ENCODE peak calls at places on chromosome 3, in four cellular contexts. S, G, Q and W are unnamed samples.

GRCh38 chr3:158742861-158743260 is 10.6 kb upstream of the RARRES1 start:
- DNase-seq in Q (no peak), G (no peak), S (peak; percentile 61), W (no peak)

GRCh38 chr3:72635551-72635950 is 212.7 kb downstream of the SHQ1 start:
- DNase-seq in G (no peak), S (no peak), Q (no peak), W (no peak)

GRCh38 chr3:37590328-37591079 is 271.2 kb upstream of the CTDSPL start:
- DNase-seq in G (no peak), S (no peak), Q (no peak), W (no peak)

GRCh38 chr3:128060473-128061381 is 8.5 kb downstream of the SEC61A1 start:
- DNase-seq in G (no peak), S (peak; percentile 100), Q (peak; percentile 85), W (peak; percentile 15)

GRCh38 chr3:124860599-124860998 is 26.6 kb downstream of the ITGB5 start:
- DNase-seq in Q (peak; percentile 64), S (peak; percentile 96), G (no peak), W (peak; percentile 89)

GRCh38 chr3:107001635-107002034 is 375.6 kb upstream of the CCDC54 start:
- DNase-seq in S (peak; percentile 11), Q (no peak), G (no peak), W (no peak)

GRCh38 chr3:8303466-8303865 is 198.2 kb upstream of the LMCD1 start:
- DNase-seq in Q (no peak), S (peak; percentile 2), G (no peak), W (no peak)

GRCh38 chr3:15171096-15171495 is 35.0 kb upstream of the CAPN7 start:
- DNase-seq in S (no peak), Q (no peak), G (no peak), W (no peak)

GRCh38 chr3:66406186-66406585 is 94.6 kb downstream of the LRIG1 start:
- DNase-seq in S (no peak), Q (no peak), G (no peak), W (no peak)

GRCh38 chr3:177443469-177443868 is 246.2 kb upstream of the TBL1XR1 start:
- DNase-seq in S (peak; percentile 39), Q (no peak), G (no peak), W (peak; percentile 26)

GRCh38 chr3:47007001-47007400 is 27.5 kb downstream of the NBEAL2 start:
- DNase-seq in Q (no peak), S (no peak), G (no peak), W (no peak)

GRCh38 chr3:22981861-22982260 is 221.3 kb upstream of the UBE2E2 start:
- DNase-seq in Q (no peak), G (no peak), S (no peak), W (no peak)

GRCh38 chr3:134029734-134030381 is at the start of gene SLCO2A1:
- DNase-seq in G (no peak), Q (no peak), S (peak; percentile 11), W (peak; percentile 23)

GRCh38 chr3:66378256-66378655 is 122.6 kb downstream of the LRIG1 start:
- DNase-seq in G (peak; percentile 19), S (peak; percentile 26), Q (no peak), W (peak; percentile 49)

GRCh38 chr3:66115858-66116654 is 77.3 kb upstream of the MAGI1 start:
- DNase-seq in G (no peak), Q (peak; percentile 71), S (peak; percentile 98), W (peak; percentile 94)

GRCh38 chr3:110344897-110345767 is 726.5 kb upstream of the NECTIN3 start:
- DNase-seq in Q (no peak), S (peak; percentile 44), G (no peak), W (no peak)

GRCh38 chr3:22922317-22922716 is 280.8 kb upstream of the UBE2E2 start:
- DNase-seq in Q (no peak), G (no peak), S (peak; percentile 9), W (peak; percentile 6)

GRCh38 chr3:38164136-38164965 is 986 bp upstream of the OXSR1 start:
- DNase-seq in G (no peak), S (no peak), Q (no peak), W (no peak)

GRCh38 chr3:194730369-194730768 is 44.7 kb downstream of the FAM43A start:
- DNase-seq in G (no peak), Q (peak; percentile 40), S (no peak), W (peak; percentile 32)

GRCh38 chr3:43879166-43879565 is 188.4 kb downstream of the ABHD5 start:
- DNase-seq in Q (no peak), G (no peak), S (no peak), W (no peak)

GRCh38 chr3:197175503-197175902 is 122.9 kb downstream of the DLG1 start:
- DNase-seq in S (no peak), G (no peak), Q (no peak), W (no peak)

GRCh38 chr3:113898892-113899291 is 48.9 kb upstream of the ZDHHC23 start:
- DNase-seq in Q (no peak), G (no peak), S (peak; percentile 50), W (no peak)
- H3K9me1 ChIP-seq in Q (no peaks in the 10 kb centered on the region), G (no peaks in the 10 kb centered on the region), S (no peaks in the 10 kb centered on the region), W (no peaks in the 10 kb centered on the region)

DNA sequence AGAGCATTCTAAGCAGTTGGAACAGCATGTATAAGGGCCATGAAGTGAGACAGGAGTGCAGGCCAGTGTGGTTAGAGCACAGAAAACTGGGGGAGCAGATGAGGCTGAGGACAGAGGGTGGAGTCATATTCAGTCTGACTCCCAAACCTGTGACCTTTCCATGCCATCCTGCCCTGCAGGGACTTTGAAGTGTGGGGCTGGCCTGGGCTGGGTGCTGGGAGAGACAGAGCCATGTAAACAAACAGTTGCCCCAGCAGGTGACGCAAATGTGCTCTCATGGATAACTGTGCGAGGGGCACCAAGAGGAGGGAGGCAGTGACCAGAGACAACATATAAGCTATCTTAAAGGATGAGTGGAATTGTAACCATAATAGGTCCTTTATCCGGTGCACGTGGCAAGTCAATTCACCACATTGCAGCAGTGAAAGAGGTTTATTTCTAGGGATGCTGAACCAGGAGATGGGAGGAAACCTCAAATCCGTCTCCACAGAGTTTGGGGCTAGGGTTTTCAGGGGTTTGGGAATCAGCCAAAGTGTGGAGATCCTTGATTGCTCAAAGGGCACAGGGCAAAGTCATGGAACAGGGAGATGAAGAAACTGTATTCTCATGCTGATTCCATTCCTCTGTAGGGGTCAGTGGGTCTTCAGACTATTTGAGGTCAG is 7.0 kb upstream of the RAF1 start:
- DNase-seq in G (no peak), Q (no peak), S (no peak), W (no peak)
- H2AFZ ChIP-seq in G (peak overlapping the region; percentile 19), Q (no peak overlapping the region), S (no peak overlapping the region), W (no peak overlapping the region)

GRCh38 chr3:123099331-123100191 is 32.7 kb downstream of the PDIA5 start:
- DNase-seq in Q (no peak), S (no peak), G (no peak), W (no peak)

GRCh38 chr3:123100192-123100776 is 33.5 kb downstream of the PDIA5 start:
- DNase-seq in G (no peak), S (no peak), Q (no peak), W (no peak)

GRCh38 chr3:123102826-123103225 is 36.0 kb downstream of the PDIA5 start:
- DNase-seq in Q (no peak), G (no peak), S (no peak), W (no peak)

GRCh38 chr3:123104550-123104949 is 37.7 kb downstream of the PDIA5 start:
- DNase-seq in Q (no peak), S (peak; percentile 86), G (no peak), W (peak; percentile 28)

DNA sequence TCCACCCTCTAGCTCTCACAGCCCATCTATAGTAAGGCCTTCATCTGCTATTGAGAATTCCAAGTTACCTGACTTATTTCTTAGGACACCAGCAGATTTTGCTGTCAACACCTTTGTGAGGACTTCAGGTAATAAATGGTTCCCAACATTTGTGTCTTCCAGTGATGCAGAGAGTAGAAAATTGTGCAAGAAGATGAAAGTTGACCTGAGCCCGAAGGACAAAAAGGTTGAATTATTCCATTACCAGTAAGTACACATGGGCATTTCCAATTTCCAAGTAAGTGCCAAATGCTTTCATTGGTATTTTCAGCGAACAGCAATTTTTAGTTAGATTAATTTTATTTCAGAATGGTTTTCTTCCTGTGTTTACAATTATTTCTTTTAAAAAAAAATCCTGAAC is 35.4 kb downstream of the PDIA5 start:
- DNase-seq in G (no peak), S (no peak), Q (no peak), W (no peak)
- H3K9me1 ChIP-seq in G (no peaks in the 10 kb centered on the region), S (peaks cover 49% of the 10 kb centered on the region), Q (no peaks in the 10 kb centered on the region), W (no peaks in the 10 kb centered on the region)

GRCh38 chr3:165642761-165643432 is 194.3 kb downstream of the BCHE start:
- DNase-seq in S (peak; percentile 98), Q (peak; percentile 86), G (no peak), W (peak; percentile 96)
- H2AFZ ChIP-seq in S (no peak overlapping the region), Q (peak overlapping the region; percentile 3), G (no peak overlapping the region), W (no peak overlapping the region)

DNA sequence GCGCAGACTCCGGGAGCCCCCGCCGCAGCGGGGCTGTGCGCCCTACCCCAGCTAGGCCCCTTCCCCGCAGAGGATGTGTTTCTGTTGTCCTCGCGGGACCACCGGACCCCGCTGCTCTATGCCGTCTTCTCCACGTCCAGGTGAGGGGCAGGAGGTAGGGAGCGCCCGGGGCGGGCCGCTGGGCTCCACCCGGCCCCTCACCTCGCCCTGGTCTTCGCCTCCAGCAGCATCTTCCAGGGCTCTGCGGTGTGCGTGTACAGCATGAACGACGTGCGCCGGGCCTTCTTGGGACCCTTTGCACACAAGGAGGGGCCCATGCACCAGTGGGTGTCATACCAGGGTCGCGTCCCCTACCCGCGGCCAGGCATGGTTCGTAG is 4.7 kb downstream of the SEMA3B start:
- DNase-seq in Q (no peak), G (no peak), S (no peak), W (no peak)
- H3K9me1 ChIP-seq in Q (no peaks in the 10 kb centered on the region), G (no peaks in the 10 kb centered on the region), S (peaks cover 14% of the 10 kb centered on the region), W (no peaks in the 10 kb centered on the region)

DNA sequence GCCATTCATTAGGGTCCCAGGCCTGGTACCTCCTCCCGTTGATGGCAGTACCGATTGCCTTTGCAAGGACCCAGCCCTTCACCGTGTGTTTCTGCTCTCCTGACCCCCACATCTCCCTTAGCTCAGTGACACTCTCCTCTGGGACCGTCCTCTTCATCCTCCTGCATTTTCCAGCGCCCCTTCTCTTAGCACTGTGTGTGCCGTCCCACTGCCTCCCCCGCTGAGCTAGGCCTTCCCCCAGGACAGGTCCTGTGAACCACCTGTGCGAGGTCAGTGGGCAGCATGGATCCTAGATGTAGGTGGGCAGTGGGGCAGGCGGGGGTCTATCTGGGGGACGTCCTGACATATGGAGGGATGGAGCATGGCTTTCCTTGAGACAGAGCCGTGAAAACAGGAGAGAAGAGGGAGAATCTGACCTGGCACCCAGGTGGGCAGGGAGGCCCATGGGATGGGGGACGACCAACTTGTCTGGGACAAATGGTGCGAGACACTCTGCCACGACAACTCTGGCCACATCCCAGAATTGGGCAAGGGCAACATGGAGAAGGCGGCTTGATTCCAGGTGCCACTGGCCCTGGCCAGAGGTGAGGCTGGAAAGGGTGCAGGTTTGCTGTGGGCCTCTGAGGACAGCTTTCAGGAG is 87.7 kb upstream of the ALDH1L1 start:
- DNase-seq in S (no peak), G (no peak), Q (no peak), W (no peak)
- H2AFZ ChIP-seq in S (peak overlapping the region; percentile 95), G (no peak overlapping the region), Q (peak overlapping the region; percentile 49), W (peak overlapping the region; percentile 13)

GRCh38 chr3:61733866-61734265 is 172.5 kb downstream of the PTPRG start:
- DNase-seq in Q (no peak), G (no peak), S (no peak), W (no peak)

GRCh38 chr3:61733000-61733399 is 171.6 kb downstream of the PTPRG start:
- DNase-seq in G (no peak), S (no peak), Q (no peak), W (no peak)

GRCh38 chr3:61734980-61735731 is 173.8 kb downstream of the PTPRG start:
- DNase-seq in G (no peak), S (no peak), Q (no peak), W (no peak)

GRCh38 chr3:61740494-61740893 is 179.1 kb downstream of the PTPRG start:
- DNase-seq in S (no peak), Q (no peak), G (no peak), W (no peak)

GRCh38 chr3:61736506-61736905 is 175.1 kb downstream of the PTPRG start:
- DNase-seq in G (no peak), Q (no peak), S (peak; percentile 7), W (no peak)
- H3K9me1 ChIP-seq in G (no peaks in the 10 kb centered on the region), Q (no peaks in the 10 kb centered on the region), S (no peaks in the 10 kb centered on the region), W (no peaks in the 10 kb centered on the region)